ENCODE peak calls at places on chromosome 19, in seven cellular contexts. A is cardiac muscle cell, F is mammary epithelial cell, U is A673, O is psoas muscle, R is heart left ventricle, P is Peyer's patch. G is an unnamed sample.

GRCh38 chr19:35959968-35960320 is 23.8 kb downstream of the LRFN3 start:
- DNase-seq in A (no peak), F (no peak), U (no peak), O (no peak), R (no peak), P (no peak), G (peak; percentile 53)

GRCh38 chr19:17026041-17026658 is 460 bp downstream of the CPAMD8 start:
- DNase-seq in A (peak; percentile 20), F (no peak), U (no peak), O (no peak), R (no peak), P (no peak), G (peak; percentile 70)

GRCh38 chr19:13959962-13960862 is 7.9 kb downstream of the DCAF15 start:
- DNase-seq in A (no peak), F (no peak), U (no peak), O (no peak), R (no peak), P (no peak), G (peak; percentile 80)

GRCh38 chr19:2846180-2846935 is 5.1 kb downstream of the ZNF555 start:
- DNase-seq in A (no peak), F (no peak), U (no peak), O (no peak), R (no peak), P (no peak), G (no peak)

GRCh38 chr19:28586501-28586900 is 626.5 kb downstream of the UQCRFS1 start:
- DNase-seq in A (peak; percentile 1), F (no peak), U (no peak), O (no peak), R (no peak), P (no peak), G (no peak)

GRCh38 chr19:14410054-14410774 is 8.9 kb downstream of the DDX39A start:
- DNase-seq in A (no peak), F (no peak), U (no peak), O (no peak), R (no peak), P (peak; percentile 54), G (no peak)

GRCh38 chr19:17292301-17293074 is 10.7 kb downstream of the ABHD8 start:
- DNase-seq in A (peak; percentile 84), F (peak; percentile 87), U (peak; percentile 95), O (peak; percentile 60), R (peak; percentile 74), P (peak; percentile 84), G (peak; percentile 95)

GRCh38 chr19:44879309-44880065 is 11.6 kb upstream of the TOMM40 start:
- DNase-seq in A (no peak), F (no peak), U (no peak), O (no peak), R (no peak), P (no peak), G (no peak)

GRCh38 chr19:28303502-28303901 is 909.4 kb downstream of the UQCRFS1 start:
- DNase-seq in A (no peak), F (no peak), U (no peak), O (no peak), R (no peak), P (no peak), G (no peak)

GRCh38 chr19:15331419-15332310 is 674 bp downstream of the BRD4 start:
- DNase-seq in A (peak; percentile 71), F (peak; percentile 46), U (peak; percentile 60), O (peak; percentile 73), R (peak; percentile 51), P (peak; percentile 81), G (peak; percentile 72)

GRCh38 chr19:15466851-15467733 is 2.7 kb upstream of the RASAL3 start:
- DNase-seq in A (no peak), F (no peak), U (peak; percentile 72), O (no peak), R (no peak), P (no peak), G (no peak)

DNA sequence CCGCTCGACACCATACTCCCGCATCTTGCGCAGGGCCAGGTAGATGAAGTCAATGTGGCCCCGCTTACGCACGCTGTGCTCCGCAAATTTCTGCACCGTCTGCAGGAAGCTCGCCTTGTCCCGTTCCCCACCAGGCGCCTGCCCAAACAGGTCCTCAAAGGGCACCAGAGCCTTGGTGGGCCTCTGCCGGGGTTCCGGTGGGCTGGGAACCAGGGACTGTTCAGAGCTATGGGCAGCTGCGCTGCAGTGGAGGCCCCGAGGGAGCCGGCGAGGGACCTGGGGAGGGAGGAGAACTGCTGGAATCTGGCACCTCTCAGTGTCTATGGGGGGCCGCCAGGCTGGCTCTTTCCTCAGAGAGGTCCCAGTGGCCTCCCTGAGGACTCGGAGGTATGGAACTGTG is 8.3 kb upstream of the ZNF653 start:
- DNase-seq in A (no peak), F (no peak), U (no peak), O (no peak), R (no peak), P (no peak), G (peak; percentile 53)
- H3K36me3 ChIP-seq in A (peaks cover 6% of the 10 kb centered on the region), F (peaks cover 2% of the 10 kb centered on the region), U (peaks cover 10% of the 10 kb centered on the region), O (peaks cover 84% of the 10 kb centered on the region), R (peaks cover 50% of the 10 kb centered on the region), P (no peaks in the 10 kb centered on the region), G (peaks cover 28% of the 10 kb centered on the region)

GRCh38 chr19:19185853-19186728 is 5.9 kb downstream of the BORCS8 start:
- DNase-seq in A (peak; percentile 56), F (peak; percentile 25), U (peak; percentile 77), O (no peak), R (no peak), P (peak; percentile 57), G (peak; percentile 96)
- H3K27ac ChIP-seq in A (no peak overlapping the region), F (no peak overlapping the region), U (no peak overlapping the region), O (no peak overlapping the region), R (no peak overlapping the region), P (no peak overlapping the region), G (no peak overlapping the region)

GRCh38 chr19:32345261-32346207 is at the start of gene ZNF507:
- DNase-seq in A (peak; percentile 88), F (peak; percentile 61), U (peak; percentile 91), O (peak; percentile 87), R (peak; percentile 84), P (peak; percentile 89), G (peak; percentile 95)
- TF ChIP-seq CTCF in A (no peak), F (no peak), U (no peak), O (peak; percentile 13), R (no peak), P (no peak), G (peak; percentile 26)

GRCh38 chr19:5592531-5592930 is 24.8 kb upstream of the TINCR start:
- DNase-seq in A (no peak), F (no peak), U (no peak), O (no peak), R (no peak), P (no peak), G (no peak)
- H3K36me3 ChIP-seq in A (peaks cover 80% of the 10 kb centered on the region), F (peaks cover 18% of the 10 kb centered on the region), U (peaks cover 94% of the 10 kb centered on the region), O (peaks cover 100% of the 10 kb centered on the region), R (peaks cover 100% of the 10 kb centered on the region), P (peaks cover 9% of the 10 kb centered on the region), G (peaks cover 82% of the 10 kb centered on the region)

DNA sequence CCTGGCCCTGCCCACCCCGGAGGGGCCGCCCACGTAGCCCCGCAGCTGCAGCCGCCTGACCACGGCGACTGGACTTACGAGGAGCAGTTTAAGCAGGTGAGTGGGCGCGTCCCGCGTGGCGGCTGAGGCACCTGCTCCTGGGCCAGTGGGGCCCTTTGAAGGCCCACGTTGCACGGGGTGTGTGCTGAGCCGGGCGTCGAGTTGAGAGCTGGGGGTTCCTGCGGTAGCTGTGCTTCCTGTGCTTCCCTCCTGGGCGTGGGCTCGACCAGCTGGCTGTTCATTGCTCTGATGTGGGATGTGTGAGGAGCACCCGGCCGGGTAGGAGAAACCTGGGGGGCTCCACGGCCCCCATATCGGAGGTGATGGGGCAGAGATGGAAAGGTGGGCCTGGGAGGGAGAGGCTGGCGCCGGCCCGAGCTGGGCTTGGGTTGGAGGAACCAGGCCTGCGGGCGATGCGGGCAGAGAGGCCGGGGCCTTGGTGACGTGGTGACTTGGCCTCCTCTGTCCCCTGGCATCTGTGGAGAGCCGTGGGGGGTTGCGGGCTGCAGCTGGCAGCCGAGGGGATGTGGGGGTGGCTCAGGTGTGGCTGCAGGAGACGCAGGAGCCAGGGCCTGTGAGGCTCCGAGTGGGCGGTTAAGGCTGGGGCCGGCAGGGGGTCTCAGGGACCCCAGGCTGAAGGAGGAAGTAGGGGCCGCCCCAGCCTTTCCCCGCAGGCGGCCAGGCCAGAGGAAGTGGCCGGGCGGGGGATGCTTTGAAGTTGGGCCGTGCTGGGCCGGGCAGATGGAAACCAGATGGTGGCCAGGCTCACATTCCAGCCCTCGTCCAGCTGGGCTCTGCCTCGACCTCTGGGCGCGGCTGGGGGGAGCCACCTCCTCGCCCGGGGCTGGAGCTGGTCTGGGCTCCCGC is 7.1 kb downstream of the ARID3A start:
- DNase-seq in A (peak; percentile 71), F (peak; percentile 61), U (no peak), O (peak; percentile 83), R (peak; percentile 79), P (peak; percentile 63), G (peak; percentile 58)
- H3K27ac ChIP-seq in A (peak overlapping the region; percentile 84), F (no peak overlapping the region), U (no peak overlapping the region), O (peak overlapping the region; percentile 30), R (no peak overlapping the region), P (peak overlapping the region; percentile 69), G (peak overlapping the region; percentile 63)